ENCODE peak calls at places on chromosomes 2 and 18, in seven cellular contexts. One of them, this sample, is unnamed.

GRCh38 chr2:36993841-36994620 is 27.7 kb upstream of the STRN start:
- DNase-seq in cardiac fibroblast: peak; percentile 58
- DNase-seq in AG10803: peak; percentile 1
- DNase-seq in CD4-positive, alpha-beta memory T cell: no peak
- DNase-seq in cardiac muscle cell: peak; percentile 13
- DNase-seq in OCI-LY7: no peak
- DNase-seq in fibroblast of mammary gland: peak; percentile 85
- DNase-seq in this sample: no peak

GRCh38 chr2:230866704-230867561 is 2.2 kb downstream of the ITM2C start:
- DNase-seq in cardiac fibroblast: peak; percentile 19
- DNase-seq in AG10803: peak; percentile 35
- DNase-seq in CD4-positive, alpha-beta memory T cell: peak; percentile 71
- DNase-seq in cardiac muscle cell: peak; percentile 62
- DNase-seq in OCI-LY7: peak; percentile 53
- DNase-seq in fibroblast of mammary gland: peak; percentile 7
- DNase-seq in this sample: peak; percentile 89

GRCh38 chr18:13003466-13003896 is 12.3 kb downstream of the CEP192 start:
- DNase-seq in cardiac fibroblast: peak; percentile 82
- DNase-seq in AG10803: peak; percentile 73
- DNase-seq in CD4-positive, alpha-beta memory T cell: no peak
- DNase-seq in cardiac muscle cell: peak; percentile 87
- DNase-seq in OCI-LY7: peak; percentile 34
- DNase-seq in fibroblast of mammary gland: peak; percentile 88
- DNase-seq in this sample: peak; percentile 38

GRCh38 chr18:34595673-34596072 is 114.4 kb upstream of the DTNA start:
- DNase-seq in cardiac fibroblast: peak; percentile 52
- DNase-seq in AG10803: peak; percentile 22
- DNase-seq in CD4-positive, alpha-beta memory T cell: no peak
- DNase-seq in cardiac muscle cell: peak; percentile 27
- DNase-seq in OCI-LY7: no peak
- DNase-seq in fibroblast of mammary gland: peak; percentile 58
- DNase-seq in this sample: no peak

GRCh38 chr18:47968006-47968676 is 37.7 kb upstream of the SMAD2 start:
- DNase-seq in cardiac fibroblast: peak; percentile 21
- DNase-seq in AG10803: peak; percentile 18
- DNase-seq in CD4-positive, alpha-beta memory T cell: no peak
- DNase-seq in cardiac muscle cell: peak; percentile 72
- DNase-seq in OCI-LY7: no peak
- DNase-seq in fibroblast of mammary gland: no peak
- DNase-seq in this sample: no peak

GRCh38 chr2:62785810-62786593 is 80.5 kb downstream of the EHBP1 start:
- DNase-seq in cardiac fibroblast: peak; percentile 62
- DNase-seq in AG10803: peak; percentile 74
- DNase-seq in CD4-positive, alpha-beta memory T cell: no peak
- DNase-seq in cardiac muscle cell: peak; percentile 62
- DNase-seq in OCI-LY7: no peak
- DNase-seq in fibroblast of mammary gland: peak; percentile 66
- DNase-seq in this sample: no peak

GRCh38 chr2:34261701-34262100 is 662.6 kb upstream of the FAM98A start:
- DNase-seq in cardiac fibroblast: no peak
- DNase-seq in AG10803: no peak
- DNase-seq in CD4-positive, alpha-beta memory T cell: no peak
- DNase-seq in cardiac muscle cell: no peak
- DNase-seq in OCI-LY7: no peak
- DNase-seq in fibroblast of mammary gland: no peak
- DNase-seq in this sample: no peak

GRCh38 chr2:173076557-173077345 is 1.1 kb downstream of the MAP3K20 start:
- DNase-seq in cardiac fibroblast: peak; percentile 71
- DNase-seq in AG10803: peak; percentile 46
- DNase-seq in CD4-positive, alpha-beta memory T cell: peak; percentile 6
- DNase-seq in cardiac muscle cell: peak; percentile 54
- DNase-seq in OCI-LY7: peak; percentile 41
- DNase-seq in fibroblast of mammary gland: peak; percentile 55
- DNase-seq in this sample: no peak

GRCh38 chr2:135963841-135964240 is 21.6 kb downstream of the DARS1 start:
- DNase-seq in cardiac fibroblast: peak; percentile 43
- DNase-seq in AG10803: no peak
- DNase-seq in CD4-positive, alpha-beta memory T cell: no peak
- DNase-seq in cardiac muscle cell: no peak
- DNase-seq in OCI-LY7: no peak
- DNase-seq in fibroblast of mammary gland: no peak
- DNase-seq in this sample: no peak

GRCh38 chr2:5730386-5730785 is 38.2 kb downstream of the SOX11 start:
- DNase-seq in cardiac fibroblast: no peak
- DNase-seq in AG10803: no peak
- DNase-seq in CD4-positive, alpha-beta memory T cell: no peak
- DNase-seq in cardiac muscle cell: no peak
- DNase-seq in OCI-LY7: no peak
- DNase-seq in fibroblast of mammary gland: no peak
- DNase-seq in this sample: no peak

GRCh38 chr2:238771193-238771592 is 76.7 kb upstream of the TWIST2 start:
- DNase-seq in cardiac fibroblast: peak; percentile 54
- DNase-seq in AG10803: no peak
- DNase-seq in CD4-positive, alpha-beta memory T cell: no peak
- DNase-seq in cardiac muscle cell: peak; percentile 49
- DNase-seq in OCI-LY7: no peak
- DNase-seq in fibroblast of mammary gland: peak; percentile 79
- DNase-seq in this sample: no peak

DNA sequence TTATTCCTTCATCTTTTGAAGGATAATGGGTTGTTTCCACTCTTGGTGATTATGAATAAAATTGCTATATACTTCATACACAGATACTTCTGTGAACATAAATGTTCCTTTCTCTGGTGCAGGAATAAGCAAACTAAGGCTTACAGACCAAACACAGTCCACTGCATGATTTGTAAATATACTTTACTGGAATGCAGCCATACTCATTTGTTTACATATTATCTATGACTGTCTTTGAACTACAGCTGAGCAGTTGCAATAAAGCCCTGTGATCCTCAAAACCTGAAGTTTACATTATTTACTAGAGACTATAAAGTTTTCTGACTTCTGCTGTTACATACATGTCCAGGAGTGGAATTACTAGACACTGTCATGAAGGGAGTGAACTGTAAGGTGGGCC is 381.0 kb upstream of the CNTNAP5 start:
- DNase-seq in cardiac fibroblast: no peak
- DNase-seq in AG10803: no peak
- DNase-seq in CD4-positive, alpha-beta memory T cell: no peak
- DNase-seq in cardiac muscle cell: no peak
- DNase-seq in OCI-LY7: no peak
- DNase-seq in fibroblast of mammary gland: no peak
- DNase-seq in this sample: no peak
- H3K4me3 ChIP-seq in cardiac fibroblast: no peak overlapping the region
- H3K4me3 ChIP-seq in AG10803: no peak overlapping the region
- H3K4me3 ChIP-seq in CD4-positive, alpha-beta memory T cell: no peak overlapping the region
- H3K4me3 ChIP-seq in cardiac muscle cell: no peak overlapping the region
- H3K4me3 ChIP-seq in OCI-LY7: no peak overlapping the region
- H3K4me3 ChIP-seq in fibroblast of mammary gland: no peak overlapping the region
- H3K4me3 ChIP-seq in this sample: no peak overlapping the region

GRCh38 chr2:23803275-23803964 is 123.5 kb downstream of the ATAD2B start:
- DNase-seq in cardiac fibroblast: peak; percentile 79
- DNase-seq in AG10803: peak; percentile 59
- DNase-seq in CD4-positive, alpha-beta memory T cell: no peak
- DNase-seq in cardiac muscle cell: peak; percentile 66
- DNase-seq in OCI-LY7: no peak
- DNase-seq in fibroblast of mammary gland: peak; percentile 74
- DNase-seq in this sample: no peak

GRCh38 chr2:23803965-23804542 is 122.9 kb downstream of the ATAD2B start:
- DNase-seq in cardiac fibroblast: peak; percentile 34
- DNase-seq in AG10803: peak; percentile 20
- DNase-seq in CD4-positive, alpha-beta memory T cell: no peak
- DNase-seq in cardiac muscle cell: peak; percentile 57
- DNase-seq in OCI-LY7: peak; percentile 31
- DNase-seq in fibroblast of mammary gland: peak; percentile 65
- DNase-seq in this sample: no peak

GRCh38 chr2:23806201-23806600 is 120.7 kb downstream of the ATAD2B start:
- DNase-seq in cardiac fibroblast: no peak
- DNase-seq in AG10803: no peak
- DNase-seq in CD4-positive, alpha-beta memory T cell: no peak
- DNase-seq in cardiac muscle cell: no peak
- DNase-seq in OCI-LY7: no peak
- DNase-seq in fibroblast of mammary gland: no peak
- DNase-seq in this sample: no peak

GRCh38 chr2:23806665-23807064 is 120.3 kb downstream of the ATAD2B start:
- DNase-seq in cardiac fibroblast: no peak
- DNase-seq in AG10803: no peak
- DNase-seq in CD4-positive, alpha-beta memory T cell: no peak
- DNase-seq in cardiac muscle cell: no peak
- DNase-seq in OCI-LY7: no peak
- DNase-seq in fibroblast of mammary gland: no peak
- DNase-seq in this sample: no peak

GRCh38 chr2:23801396-23801795 is 125.5 kb downstream of the ATAD2B start:
- DNase-seq in cardiac fibroblast: peak; percentile 84
- DNase-seq in AG10803: peak; percentile 83
- DNase-seq in CD4-positive, alpha-beta memory T cell: no peak
- DNase-seq in cardiac muscle cell: peak; percentile 79
- DNase-seq in OCI-LY7: no peak
- DNase-seq in fibroblast of mammary gland: peak; percentile 78
- DNase-seq in this sample: no peak
- H3K4me3 ChIP-seq in cardiac fibroblast: no peak overlapping the region
- H3K4me3 ChIP-seq in AG10803: no peak overlapping the region
- H3K4me3 ChIP-seq in CD4-positive, alpha-beta memory T cell: no peak overlapping the region
- H3K4me3 ChIP-seq in cardiac muscle cell: no peak overlapping the region
- H3K4me3 ChIP-seq in OCI-LY7: no peak overlapping the region
- H3K4me3 ChIP-seq in fibroblast of mammary gland: no peak overlapping the region
- H3K4me3 ChIP-seq in this sample: no peak overlapping the region

DNA sequence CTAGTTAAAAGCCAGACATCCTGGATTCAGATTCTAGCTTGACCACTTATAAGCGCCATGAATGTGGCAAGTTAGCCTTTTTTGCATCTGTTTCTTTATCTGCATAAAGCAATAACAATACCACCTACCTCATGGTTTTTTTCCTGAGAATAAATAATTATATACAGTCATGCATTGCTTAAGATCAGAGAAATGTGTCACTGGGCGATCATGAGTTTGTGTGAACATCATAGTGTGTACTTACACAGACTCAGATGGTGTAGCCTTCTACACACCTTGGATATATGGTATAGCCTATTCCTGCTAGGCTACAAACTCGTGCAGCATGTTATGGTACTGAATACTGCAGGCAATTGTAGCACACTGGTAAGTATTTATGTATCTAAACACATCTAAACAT is 84.7 kb upstream of the PELI1 start:
- DNase-seq in cardiac fibroblast: no peak
- DNase-seq in AG10803: no peak
- DNase-seq in CD4-positive, alpha-beta memory T cell: no peak
- DNase-seq in cardiac muscle cell: no peak
- DNase-seq in OCI-LY7: no peak
- DNase-seq in fibroblast of mammary gland: no peak
- DNase-seq in this sample: no peak
- H3K4me3 ChIP-seq in cardiac fibroblast: no peak overlapping the region
- H3K4me3 ChIP-seq in AG10803: no peak overlapping the region
- H3K4me3 ChIP-seq in CD4-positive, alpha-beta memory T cell: no peak overlapping the region
- H3K4me3 ChIP-seq in cardiac muscle cell: peak overlapping the region; percentile 16
- H3K4me3 ChIP-seq in OCI-LY7: peak overlapping the region; percentile 70
- H3K4me3 ChIP-seq in fibroblast of mammary gland: no peak overlapping the region
- H3K4me3 ChIP-seq in this sample: peak overlapping the region; percentile 52

DNA sequence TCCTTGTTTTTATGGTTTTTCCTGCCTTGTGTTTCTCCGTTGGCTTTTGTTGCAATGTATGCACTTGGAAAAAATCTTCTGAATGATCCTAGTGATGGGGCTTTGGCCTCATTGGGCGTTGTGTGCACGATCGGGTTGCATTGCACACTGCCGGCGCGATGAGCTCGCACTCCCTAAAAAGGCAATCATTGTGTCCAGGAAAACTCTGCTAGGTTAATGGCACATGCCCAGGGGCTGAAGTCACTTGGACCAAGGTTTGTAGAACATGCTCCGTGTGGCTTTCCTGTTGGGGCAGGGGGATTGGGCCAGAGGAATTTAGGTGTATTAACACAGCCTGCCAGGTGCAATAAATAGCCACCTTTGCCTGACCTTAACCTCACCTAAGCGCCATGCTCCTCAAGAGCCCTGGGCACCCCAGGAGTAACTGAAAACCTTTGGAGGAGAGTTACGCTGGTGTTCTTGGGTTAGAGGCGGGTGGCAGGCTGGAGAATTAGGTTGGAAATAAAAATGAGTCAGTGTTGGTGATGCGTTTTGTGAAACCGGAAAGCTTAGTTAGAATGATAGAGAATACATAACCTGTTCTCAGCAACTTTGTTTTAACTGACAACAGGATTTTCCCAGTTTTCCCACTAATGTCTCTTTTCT is 16.8 kb downstream of the LRRFIP1 start:
- DNase-seq in cardiac fibroblast: no peak
- DNase-seq in AG10803: no peak
- DNase-seq in CD4-positive, alpha-beta memory T cell: no peak
- DNase-seq in cardiac muscle cell: no peak
- DNase-seq in OCI-LY7: no peak
- DNase-seq in fibroblast of mammary gland: no peak
- DNase-seq in this sample: no peak
- H3K4me3 ChIP-seq in cardiac fibroblast: no peak overlapping the region
- H3K4me3 ChIP-seq in AG10803: no peak overlapping the region
- H3K4me3 ChIP-seq in CD4-positive, alpha-beta memory T cell: no peak overlapping the region
- H3K4me3 ChIP-seq in cardiac muscle cell: no peak overlapping the region
- H3K4me3 ChIP-seq in OCI-LY7: no peak overlapping the region
- H3K4me3 ChIP-seq in fibroblast of mammary gland: no peak overlapping the region
- H3K4me3 ChIP-seq in this sample: no peak overlapping the region

GRCh38 chr2:218721488-218721887 is 10.9 kb downstream of the TTLL4 start:
- DNase-seq in cardiac fibroblast: no peak
- DNase-seq in AG10803: no peak
- DNase-seq in CD4-positive, alpha-beta memory T cell: no peak
- DNase-seq in cardiac muscle cell: no peak
- DNase-seq in OCI-LY7: no peak
- DNase-seq in fibroblast of mammary gland: no peak
- DNase-seq in this sample: no peak
- H3K4me3 ChIP-seq in cardiac fibroblast: no peak overlapping the region
- H3K4me3 ChIP-seq in AG10803: no peak overlapping the region
- H3K4me3 ChIP-seq in CD4-positive, alpha-beta memory T cell: no peak overlapping the region
- H3K4me3 ChIP-seq in cardiac muscle cell: no peak overlapping the region
- H3K4me3 ChIP-seq in OCI-LY7: no peak overlapping the region
- H3K4me3 ChIP-seq in fibroblast of mammary gland: no peak overlapping the region
- H3K4me3 ChIP-seq in this sample: no peak overlapping the region

This sample was measured in Jurkat, Clone E6-1.